ENCODE peak calls at places on chromosomes 4 and X, in five cellular contexts. S, D, U, F and P are unnamed samples.

GRCh38 chr4:7910721-7911015 is 29.0 kb downstream of the AFAP1 start:
- DNase-seq in S (no peak), D (no peak), U (no peak), F (no peak), P (no peak)

GRCh38 chr4:173333658-173334084 is 487 bp downstream of the HMGB2 start:
- DNase-seq in S (peak), D (no peak), U (peak), F (peak), P (peak)

GRCh38 chr4:51963871-51964513 is 56.2 kb downstream of the LRRC66 start:
- DNase-seq in S (peak), D (no peak), U (no peak), F (no peak), P (no peak)

GRCh38 chr4:75180790-75181776 is 248.2 kb downstream of the PARM1 start:
- DNase-seq in S (peak), D (no peak), U (peak), F (no peak), P (no peak)

GRCh38 chrX:136310411-136310810 is 9.6 kb downstream of the ADGRG4 start:
- DNase-seq in S (peak), D (no peak), U (no peak), F (no peak), P (no peak)

GRCh38 chr4:2071252-2071911 is 12.3 kb downstream of the NAT8L start:
- DNase-seq in S (no peak), D (no peak), U (no peak), F (peak), P (no peak)

GRCh38 chr4:107951551-107951950 is 20.2 kb downstream of the CYP2U1 start:
- DNase-seq in S (no peak), D (no peak), U (no peak), F (no peak), P (no peak)

GRCh38 chr4:77931452-77932135 is 69.0 kb downstream of the MRPL1 start:
- DNase-seq in S (no peak), D (no peak), U (no peak), F (no peak), P (no peak)

GRCh38 chrX:73647212-73647611 is 84.2 kb downstream of the CHIC1 start:
- DNase-seq in S (no peak), D (no peak), U (no peak), F (no peak), P (no peak)

GRCh38 chr4:112213850-112214249 is 17.7 kb upstream of the AP1AR start:
- DNase-seq in S (no peak), D (peak), U (no peak), F (no peak), P (no peak)

GRCh38 chr4:143089291-143089690 is 95.4 kb upstream of the USP38 start:
- DNase-seq in S (peak), D (no peak), U (no peak), F (no peak), P (no peak)

GRCh38 chr4:41072021-41072777 is 142.1 kb downstream of the APBB2 start:
- DNase-seq in S (no peak), D (no peak), U (no peak), F (no peak), P (no peak)

GRCh38 chr4:41661447-41662076 is 87.0 kb downstream of the PHOX2B start:
- DNase-seq in S (peak), D (peak), U (peak), F (no peak), P (peak)

GRCh38 chr4:3492741-3493719 is 29.9 kb downstream of the DOK7 start:
- DNase-seq in S (no peak), D (no peak), U (no peak), F (no peak), P (no peak)

GRCh38 chrX:7720519-7720918 is 122.5 kb upstream of the VCX start:
- DNase-seq in S (no peak), D (no peak), U (no peak), F (no peak), P (no peak)

GRCh38 chr4:26141101-26141830 is 179.5 kb upstream of the RBPJ start:
- DNase-seq in S (no peak), D (no peak), U (no peak), F (no peak), P (no peak)

GRCh38 chrX:123924181-123924580 is 37.3 kb upstream of the STAG2 start:
- DNase-seq in S (peak), D (no peak), U (no peak), F (no peak), P (no peak)

GRCh38 chrX:153628129-153628528 is 18.9 kb upstream of the DUSP9 start:
- DNase-seq in S (no peak), D (no peak), U (no peak), F (no peak), P (no peak)

GRCh38 chrX:153626025-153626633 is 20.9 kb upstream of the DUSP9 start:
- DNase-seq in S (no peak), D (no peak), U (no peak), F (peak), P (no peak)

GRCh38 chrX:153626863-153627674 is 19.9 kb upstream of the DUSP9 start:
- DNase-seq in S (no peak), D (no peak), U (no peak), F (no peak), P (no peak)

GRCh38 chrX:153628665-153629064 is 18.3 kb upstream of the DUSP9 start:
- DNase-seq in S (no peak), D (no peak), U (no peak), F (peak), P (no peak)

GRCh38 chrX:153627675-153628111 is 19.3 kb upstream of the DUSP9 start:
- DNase-seq in S (no peak), D (no peak), U (no peak), F (peak), P (no peak)
- H3K27ac ChIP-seq in S (no peak), D (no peak), U (no peak), F (no peak), P (no peak)

DNA sequence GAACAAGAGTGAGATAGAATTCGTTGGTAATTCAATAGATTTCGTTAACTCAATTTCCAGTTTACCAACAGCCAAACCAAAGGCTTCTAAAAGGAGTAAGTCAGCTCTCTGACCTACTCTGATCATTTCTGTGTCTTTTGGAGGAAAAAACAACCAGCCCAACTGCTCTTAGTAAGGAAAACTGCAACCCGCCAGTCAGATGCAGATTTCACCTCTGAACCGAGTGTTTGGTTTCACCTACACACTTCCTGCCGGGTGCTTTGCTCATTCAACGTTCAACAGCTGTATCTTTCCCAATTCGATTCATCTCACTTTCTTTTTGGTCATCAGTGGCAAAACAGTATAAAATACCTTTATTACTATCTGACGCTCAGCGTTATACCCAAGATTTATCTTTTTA is 24.5 kb downstream of the TMSB4X start:
- DNase-seq in S (peak), D (no peak), U (no peak), F (no peak), P (no peak)
- TF ChIP-seq POLR2AphosphoS5 in S (no peak), D (no peak), U (no peak), F (no peak), P (no peak)

DNA sequence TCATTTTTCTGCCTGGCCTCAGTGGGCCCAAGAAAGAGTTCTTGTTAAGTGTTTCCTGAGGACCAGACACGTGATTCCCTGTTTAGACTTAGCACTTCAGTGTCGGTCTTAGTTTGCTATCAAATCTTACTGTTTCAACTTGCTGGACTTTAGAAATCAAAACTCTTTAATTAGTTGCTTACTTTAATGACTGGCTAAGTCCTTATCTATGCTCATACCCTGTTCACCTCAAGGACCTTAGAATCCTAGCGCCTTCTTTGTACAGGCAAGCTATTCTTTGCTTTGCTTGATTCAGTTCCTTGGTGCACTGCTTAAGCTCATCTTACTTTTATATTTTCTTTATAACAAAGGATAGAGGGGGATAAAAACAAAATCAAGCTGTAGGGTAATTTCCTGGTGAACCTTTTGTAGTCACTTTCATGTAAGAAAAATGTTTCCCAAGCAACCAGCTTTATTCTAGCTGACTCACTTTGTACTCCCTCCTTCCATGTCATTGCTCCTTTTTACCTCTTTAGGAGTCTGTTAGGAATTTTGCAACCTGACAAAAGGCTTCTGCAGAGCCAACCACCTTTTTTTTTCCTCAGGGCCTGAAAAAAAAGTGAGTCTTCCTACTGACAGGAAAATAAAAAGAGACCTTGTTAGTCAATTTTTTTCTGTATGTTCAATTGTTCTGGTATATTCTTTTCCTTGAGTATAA is 14.7 kb downstream of the WDR44 start:
- DNase-seq in S (peak), D (no peak), U (no peak), F (no peak), P (no peak)
- H3K27ac ChIP-seq in S (peak), D (no peak), U (no peak), F (no peak), P (no peak)

GRCh38 chr4:140568507-140569306 is at the start of gene UCP1:
- DNase-seq in S (peak), D (no peak), U (peak), F (no peak), P (peak)

GRCh38 chr4:140567722-140568121 is 1.0 kb downstream of the UCP1 start:
- DNase-seq in S (peak), D (no peak), U (no peak), F (no peak), P (no peak)

GRCh38 chr4:140571620-140572019 is 2.9 kb upstream of the UCP1 start:
- DNase-seq in S (no peak), D (no peak), U (no peak), F (no peak), P (no peak)

GRCh38 chr4:140569307-140569638 is 512 bp upstream of the UCP1 start:
- DNase-seq in S (no peak), D (no peak), U (no peak), F (no peak), P (no peak)
- TF ChIP-seq POLR2AphosphoS5 in S (no peak), D (no peak), U (no peak), F (no peak), P (no peak)

GRCh38 chr4:120918788-120919187 is 3.7 kb downstream of the PRDM5 start:
- DNase-seq in S (peak), D (no peak), U (peak), F (peak), P (no peak)
- H3K27ac ChIP-seq in S (peak), D (no peak), U (no peak), F (peak), P (no peak)

DNA sequence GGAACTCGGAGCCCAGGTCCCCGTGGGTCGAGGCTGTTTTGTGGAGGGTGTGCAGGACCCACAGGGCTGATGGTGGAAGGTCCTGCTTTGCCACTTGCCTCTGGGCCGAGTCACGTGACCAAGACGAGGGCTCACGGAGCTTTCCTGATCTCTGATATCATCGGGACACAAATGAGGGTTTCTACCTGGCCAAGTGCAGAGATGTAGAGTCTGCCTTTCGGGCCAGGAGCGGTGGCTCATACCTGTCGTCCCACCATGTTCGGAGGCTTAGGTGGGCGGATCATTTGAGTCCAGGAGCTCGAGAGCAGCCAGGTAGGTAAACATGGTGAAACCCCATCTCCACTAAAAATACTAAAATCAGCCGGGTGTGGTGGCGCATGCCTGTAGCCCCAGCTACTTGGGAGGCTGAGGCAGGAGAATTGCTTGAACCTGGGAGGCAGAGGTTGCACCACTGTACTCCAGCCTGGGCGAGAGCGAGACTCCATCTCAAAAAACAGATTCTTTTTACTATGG is 7.1 kb downstream of the SLC25A6 start:
- DNase-seq in S (no peak), D (no peak), U (no peak), F (peak), P (no peak)
- TF ChIP-seq POLR2AphosphoS5 in S (peak), D (peak), U (peak), F (peak), P (no peak)